ENCODE peak calls at places on chromosomes 2 and 18, in nine cellular contexts. D is psoas muscle; U is glutamatergic neuron; X is Calu3; E is fibroblast of pulmonary artery; M is CD4-positive, alpha-beta T cell; T is dorsolateral prefrontal cortex; A is NB4; W is GM13977. L is an unnamed sample.

GRCh38 chr18:78822171-78822570 is 157.4 kb upstream of the SALL3 start:
- DNase-seq in A (no peak), D (no peak), U (no peak), E (no peak), X (no peak), T (no peak), M (no peak), W (no peak), L (no peak)

GRCh38 chr2:188598551-188598950 is 306.9 kb downstream of the GULP1 start:
- DNase-seq in T (no peak), W (no peak), M (no peak), E (peak), U (no peak), D (no peak), A (no peak), X (peak), L (no peak)

GRCh38 chr2:189782221-189782671 is 1.9 kb downstream of the ORMDL1 start:
- DNase-seq in E (peak), W (no peak), U (no peak), A (peak), X (no peak), M (no peak), T (no peak), D (no peak), L (no peak)

GRCh38 chr2:223941579-223942277 is 3.4 kb downstream of the WDFY1 start:
- DNase-seq in W (peak), X (no peak), D (no peak), T (no peak), E (peak), M (peak), A (no peak), U (no peak), L (no peak)

GRCh38 chr2:40558772-40559171 is 106.9 kb upstream of the SLC8A1 start:
- DNase-seq in U (no peak), M (no peak), T (no peak), D (no peak), W (no peak), E (no peak), X (no peak), A (peak), L (no peak)

GRCh38 chr18:77106331-77106730 is 26.3 kb downstream of the MBP start:
- DNase-seq in A (peak), U (no peak), T (no peak), X (no peak), W (no peak), E (peak), D (no peak), M (peak), L (no peak)

GRCh38 chr2:10790228-10790973 is 22.2 kb downstream of the PDIA6 start:
- DNase-seq in A (no peak), D (no peak), E (no peak), M (no peak), X (no peak), T (no peak), U (no peak), W (no peak), L (no peak)

GRCh38 chr2:231642631-231643493 is 50.2 kb downstream of the TEX44 start:
- DNase-seq in M (peak), T (no peak), X (peak), W (peak), A (peak), E (peak), U (no peak), D (peak), L (no peak)

GRCh38 chr2:150911766-150912280 is 349.8 kb downstream of the RBM43 start:
- DNase-seq in X (no peak), E (peak), U (no peak), M (no peak), A (peak), W (no peak), D (peak), T (no peak), L (no peak)

GRCh38 chr2:42072349-42073118 is 24.7 kb downstream of the PKDCC start:
- DNase-seq in D (peak), X (no peak), U (peak), W (no peak), A (peak), M (no peak), T (no peak), E (no peak), L (no peak)

GRCh38 chr18:69383191-69383590 is 17.5 kb upstream of the DOK6 start:
- DNase-seq in T (no peak), U (no peak), E (peak), M (no peak), A (no peak), W (no peak), D (no peak), X (no peak), L (no peak)

GRCh38 chr2:120910956-120911951 is 175.6 kb downstream of the GLI2 start:
- DNase-seq in T (no peak), U (no peak), W (no peak), M (no peak), X (peak), D (no peak), A (peak), E (peak), L (no peak)

GRCh38 chr18:79494936-79495335 is 99.2 kb downstream of the NFATC1 start:
- DNase-seq in W (no peak), U (peak), M (no peak), X (no peak), E (no peak), A (no peak), D (no peak), T (peak), L (no peak)

GRCh38 chr2:212027681-212028628 is 510.6 kb downstream of the ERBB4 start:
- DNase-seq in D (no peak), U (no peak), M (no peak), A (no peak), W (no peak), X (no peak), E (peak), T (no peak), L (no peak)

GRCh38 chr2:24658531-24659202 is 134.5 kb downstream of the PTRHD1 start:
- DNase-seq in X (no peak), M (no peak), W (no peak), E (no peak), T (no peak), D (peak), A (no peak), U (no peak), L (no peak)

GRCh38 chr18:60411715-60412114 is 39.1 kb upstream of the MC4R start:
- DNase-seq in U (no peak), A (peak), D (no peak), E (peak), T (no peak), W (no peak), M (no peak), X (peak), L (no peak)

GRCh38 chr18:60417946-60418345 is 45.4 kb upstream of the MC4R start:
- DNase-seq in U (no peak), T (no peak), D (no peak), A (no peak), W (no peak), M (no peak), E (no peak), X (no peak), L (no peak)

GRCh38 chr18:60413944-60414547 is 41.5 kb upstream of the MC4R start:
- DNase-seq in D (no peak), U (peak), X (peak), W (no peak), E (peak), T (no peak), A (peak), M (no peak), L (no peak)
- TF ChIP-seq CTCF in D (no peak), U (peak), X (peak), W (peak), E (peak), T (no peak), A (peak), M (no peak), L (peak)

DNA sequence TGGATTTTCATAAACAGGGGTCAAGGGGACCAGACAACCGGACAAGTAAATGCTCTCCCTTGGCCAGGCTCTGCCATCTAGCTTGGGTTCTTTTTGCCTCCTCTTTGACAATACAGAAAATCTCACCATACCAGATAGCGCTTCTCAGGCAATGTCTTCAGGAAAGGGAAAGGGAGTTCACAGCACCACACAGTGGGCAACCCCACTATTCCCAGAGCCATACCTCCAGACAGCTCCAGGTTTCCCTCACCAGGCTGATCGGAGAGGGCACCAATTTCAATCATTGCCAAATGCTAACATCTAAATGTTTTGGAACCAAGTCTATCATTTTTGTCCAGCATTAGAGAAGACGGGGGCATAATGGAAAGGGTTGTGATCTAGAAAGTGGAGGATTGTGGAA is 28.1 kb downstream of the CCDC68 start:
- DNase-seq in X (no peak), U (no peak), M (no peak), D (no peak), A (no peak), T (no peak), W (no peak), E (no peak), L (no peak)
- TF ChIP-seq CTCF in X (no peak), U (no peak), M (no peak), D (no peak), A (no peak), T (no peak), W (no peak), E (no peak), L (no peak)

DNA sequence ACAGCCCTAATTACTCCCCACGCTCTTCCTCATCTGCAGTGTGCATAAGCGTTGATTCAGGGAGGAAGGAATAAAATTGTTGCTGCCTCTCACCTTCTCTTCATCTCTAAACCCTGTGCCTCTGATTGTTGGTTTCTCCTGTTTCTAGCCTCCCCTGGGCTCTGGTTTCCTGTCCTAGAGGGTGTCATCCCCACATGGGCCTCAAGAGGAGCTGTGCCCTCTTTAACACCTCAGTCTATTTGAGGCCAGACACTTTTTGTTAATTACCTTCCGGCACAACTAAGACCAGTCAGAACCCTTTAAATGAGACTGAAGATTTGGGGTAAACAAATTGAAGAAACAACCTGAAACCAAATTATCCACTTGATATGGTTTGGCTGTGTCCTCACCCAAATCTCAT is 9.7 kb downstream of the CTAGE1 start:
- DNase-seq in D (no peak), T (no peak), M (no peak), E (no peak), A (no peak), U (no peak), W (no peak), X (no peak), L (no peak)
- TF ChIP-seq CTCF in D (no peak), T (no peak), M (no peak), E (peak), A (no peak), U (no peak), W (no peak), X (no peak), L (no peak)

GRCh38 chr2:8543065-8543411 is 138.8 kb upstream of the ID2 start:
- DNase-seq in E (no peak), X (no peak), U (no peak), W (no peak), M (no peak), D (no peak), T (no peak), A (no peak), L (no peak)
- TF ChIP-seq CTCF in E (no peak), X (no peak), U (no peak), W (no peak), M (no peak), D (no peak), T (no peak), A (no peak), L (no peak)

GRCh38 chr2:174683392-174683759 is 80.9 kb downstream of the CHRNA1 start:
- DNase-seq in A (peak), T (no peak), D (no peak), E (peak), U (no peak), W (peak), M (no peak), X (no peak), L (no peak)
- TF ChIP-seq CTCF in A (peak), T (peak), D (no peak), E (peak), U (no peak), W (no peak), M (peak), X (no peak), L (no peak)

GRCh38 chr2:167380094-167380493 is 491.8 kb downstream of the XIRP2 start:
- DNase-seq in U (no peak), T (no peak), M (no peak), W (no peak), A (no peak), E (no peak), X (no peak), D (no peak), L (no peak)
- TF ChIP-seq CTCF in U (no peak), T (no peak), M (no peak), W (no peak), A (no peak), E (no peak), X (no peak), D (no peak), L (no peak)

DNA sequence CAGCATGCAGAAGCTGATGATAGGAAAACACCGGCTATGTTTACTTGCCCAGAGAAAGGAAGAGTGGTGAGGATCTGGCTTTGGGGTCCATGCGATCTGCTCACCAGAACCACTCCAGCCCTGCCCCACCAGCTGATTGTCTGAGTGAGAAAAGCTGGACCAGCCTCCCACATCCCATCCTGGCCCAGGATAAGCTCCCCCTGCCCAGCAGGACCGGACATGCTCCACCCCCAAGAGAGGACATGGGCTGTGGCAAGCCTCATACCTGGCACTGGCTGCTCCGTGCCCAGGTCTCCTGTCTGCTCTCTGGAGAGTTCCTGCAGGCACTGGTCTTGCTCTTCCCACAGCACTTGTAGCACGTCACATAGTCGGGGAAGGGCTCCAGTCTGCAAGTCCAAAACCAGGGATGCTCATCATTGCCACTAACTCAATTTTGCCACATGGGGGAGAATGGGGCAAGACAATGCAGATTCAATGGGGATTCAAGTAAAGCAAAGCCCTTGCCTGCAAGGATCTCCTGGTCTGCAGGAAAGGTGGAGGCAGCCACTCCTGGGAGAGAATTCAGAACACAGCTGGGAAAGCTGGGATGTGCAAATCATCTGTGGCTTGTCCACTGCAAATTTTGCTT is 30.0 kb downstream of the SCTR start:
- DNase-seq in U (no peak), T (no peak), A (no peak), X (no peak), W (no peak), M (no peak), D (no peak), E (no peak), L (no peak)
- TF ChIP-seq CTCF in U (no peak), T (no peak), A (no peak), X (no peak), W (no peak), M (no peak), D (no peak), E (no peak), L (no peak)

GRCh38 chr2:236824836-236825235 is 255.2 kb downstream of the ACKR3 start:
- DNase-seq in U (no peak), T (no peak), D (no peak), A (no peak), X (no peak), W (no peak), E (no peak), M (no peak), L (no peak)
- TF ChIP-seq CTCF in U (no peak), T (no peak), D (no peak), A (no peak), X (no peak), W (no peak), E (no peak), M (no peak), L (no peak)

GRCh38 chr2:274503-274902 is 9.8 kb downstream of the ACP1 start:
- DNase-seq in U (no peak), X (peak), M (no peak), E (no peak), T (no peak), A (no peak), D (no peak), W (no peak), L (no peak)
- TF ChIP-seq CTCF in U (no peak), X (no peak), M (no peak), E (no peak), T (no peak), A (peak), D (no peak), W (peak), L (no peak)

GRCh38 chr2:205531082-205531481 is 151.2 kb upstream of the NRP2 start:
- DNase-seq in W (no peak), D (no peak), T (no peak), E (no peak), U (no peak), M (no peak), X (no peak), A (no peak), L (no peak)
- TF ChIP-seq CTCF in W (no peak), D (no peak), T (no peak), E (no peak), U (no peak), M (no peak), X (no peak), A (no peak), L (no peak)